ENCODE peak calls at places on chromosomes 16 and 17, in seven cellular contexts. D is SK-N-SH, V is suprapubic skin, U is hepatocyte, H is lower lobe of right lung, P is IMR-90, N is MM.1S. L is an unnamed sample. For H3K27me3 and H3K4me1, the result is how much of the 10 kb centered on the place peaks cover.

GRCh38 chr16:1773703-1774455 is 945 bp upstream of the MRPS34 start:
- DNase-seq in D (no peak), V (no peak), U (no peak), H (no peak), P (peak), N (no peak), L (no peak)

GRCh38 chr17:77873518-77874302 is 84.8 kb upstream of the TNRC6C start:
- DNase-seq in D (peak), V (no peak), U (no peak), H (peak), P (no peak), N (no peak), L (no peak)

GRCh38 chr17:49959183-49959935 is 9.6 kb upstream of the DLX4 start:
- DNase-seq in D (no peak), V (no peak), U (no peak), H (no peak), P (peak), N (no peak), L (no peak)

GRCh38 chr16:87721622-87722565 is 43.9 kb downstream of the KLHDC4 start:
- DNase-seq in D (no peak), V (no peak), U (no peak), H (no peak), P (no peak), N (no peak), L (no peak)

GRCh38 chr16:84471316-84471715 is 33.1 kb downstream of the MEAK7 start:
- DNase-seq in D (no peak), V (no peak), U (no peak), H (no peak), P (no peak), N (no peak), L (no peak)

GRCh38 chr17:49602783-49603182 is 27.1 kb downstream of the NXPH3 start:
- DNase-seq in D (no peak), V (no peak), U (no peak), H (no peak), P (no peak), N (no peak), L (no peak)

GRCh38 chr16:66223176-66223780 is 143.2 kb upstream of the CDH5 start:
- DNase-seq in D (no peak), V (no peak), U (no peak), H (no peak), P (peak), N (no peak), L (peak)

GRCh38 chr17:4854181-4854681 is 21.1 kb downstream of the MINK1 start:
- DNase-seq in D (no peak), V (no peak), U (peak), H (no peak), P (peak), N (no peak), L (no peak)

GRCh38 chr16:56107944-56108583 is 83.2 kb upstream of the GNAO1 start:
- DNase-seq in D (no peak), V (no peak), U (no peak), H (no peak), P (no peak), N (no peak), L (no peak)

GRCh38 chr17:601462-602303 is 113.0 kb downstream of the VPS53 start:
- DNase-seq in D (peak), V (no peak), U (peak), H (no peak), P (peak), N (no peak), L (peak)

GRCh38 chr17:29846298-29846697 is 83.7 kb downstream of the SSH2 start:
- DNase-seq in D (no peak), V (no peak), U (no peak), H (no peak), P (peak), N (no peak), L (no peak)

GRCh38 chr16:50644730-50645129 is 36.4 kb downstream of the SNX20 start:
- DNase-seq in D (peak), V (no peak), U (peak), H (no peak), P (no peak), N (peak), L (no peak)

GRCh38 chr17:5762191-5762590 is 177.9 kb upstream of the NLRP1 start:
- DNase-seq in D (no peak), V (no peak), U (no peak), H (no peak), P (peak), N (no peak), L (no peak)

GRCh38 chr17:76553163-76553908 is 13.5 kb downstream of the PRCD start:
- DNase-seq in D (peak), V (no peak), U (no peak), H (no peak), P (no peak), N (no peak), L (no peak)

GRCh38 chr16:25855818-25856217 is 164.1 kb downstream of the HS3ST4 start:
- DNase-seq in D (no peak), V (no peak), U (no peak), H (no peak), P (no peak), N (no peak), L (no peak)

GRCh38 chr17:31309525-31309924 is 4.3 kb downstream of the EVI2B start:
- DNase-seq in D (no peak), V (no peak), U (no peak), H (no peak), P (no peak), N (peak), L (no peak)

GRCh38 chr16:75025766-75026165 is 26.9 kb downstream of the ZNRF1 start:
- DNase-seq in D (peak), V (no peak), U (no peak), H (no peak), P (peak), N (no peak), L (no peak)

GRCh38 chr16:81882559-81882958 is 103.5 kb downstream of the PLCG2 start:
- DNase-seq in D (no peak), V (no peak), U (no peak), H (no peak), P (no peak), N (no peak), L (no peak)

GRCh38 chr17:41957058-41957868 is 9.3 kb upstream of the CNP start:
- DNase-seq in D (no peak), V (no peak), U (no peak), H (no peak), P (peak), N (no peak), L (no peak)

GRCh38 chr16:85072947-85073346 is 39.3 kb downstream of the CIBAR2 start:
- DNase-seq in D (no peak), V (no peak), U (no peak), H (no peak), P (peak), N (no peak), L (peak)

GRCh38 chr17:19305761-19306159 is 56.8 kb downstream of the B9D1 start:
- DNase-seq in D (no peak), V (no peak), U (no peak), H (no peak), P (no peak), N (peak), L (no peak)

GRCh38 chr17:82283208-82283749 is 9.8 kb upstream of the CSNK1D start:
- DNase-seq in D (peak), V (no peak), U (no peak), H (no peak), P (peak), N (no peak), L (peak)

GRCh38 chr17:37083461-37083860 is 134.7 kb downstream of the AATF start:
- DNase-seq in D (no peak), V (no peak), U (no peak), H (no peak), P (no peak), N (no peak), L (peak)

GRCh38 chr17:48541036-48541573 is 3.8 kb downstream of the HOXB2 start:
- DNase-seq in D (no peak), V (no peak), U (no peak), H (no peak), P (peak), N (no peak), L (no peak)
- H3K27me3 ChIP-seq in D (half or more), V (under half), U (half or more), H (half or more), P (under half), N (under half), L (under half)

GRCh38 chr17:68182016-68182315 is 65.9 kb upstream of the AMZ2 start:
- DNase-seq in D (no peak), V (no peak), U (no peak), H (no peak), P (no peak), N (no peak), L (peak)

GRCh38 chr17:68182940-68183551 is 64.8 kb upstream of the AMZ2 start:
- DNase-seq in D (no peak), V (no peak), U (no peak), H (no peak), P (no peak), N (no peak), L (no peak)

GRCh38 chr17:68190495-68190894 is 57.3 kb upstream of the AMZ2 start:
- DNase-seq in D (no peak), V (no peak), U (no peak), H (no peak), P (no peak), N (no peak), L (no peak)

GRCh38 chr17:68184141-68184571 is 63.7 kb upstream of the AMZ2 start:
- DNase-seq in D (no peak), V (no peak), U (no peak), H (no peak), P (no peak), N (no peak), L (no peak)

DNA sequence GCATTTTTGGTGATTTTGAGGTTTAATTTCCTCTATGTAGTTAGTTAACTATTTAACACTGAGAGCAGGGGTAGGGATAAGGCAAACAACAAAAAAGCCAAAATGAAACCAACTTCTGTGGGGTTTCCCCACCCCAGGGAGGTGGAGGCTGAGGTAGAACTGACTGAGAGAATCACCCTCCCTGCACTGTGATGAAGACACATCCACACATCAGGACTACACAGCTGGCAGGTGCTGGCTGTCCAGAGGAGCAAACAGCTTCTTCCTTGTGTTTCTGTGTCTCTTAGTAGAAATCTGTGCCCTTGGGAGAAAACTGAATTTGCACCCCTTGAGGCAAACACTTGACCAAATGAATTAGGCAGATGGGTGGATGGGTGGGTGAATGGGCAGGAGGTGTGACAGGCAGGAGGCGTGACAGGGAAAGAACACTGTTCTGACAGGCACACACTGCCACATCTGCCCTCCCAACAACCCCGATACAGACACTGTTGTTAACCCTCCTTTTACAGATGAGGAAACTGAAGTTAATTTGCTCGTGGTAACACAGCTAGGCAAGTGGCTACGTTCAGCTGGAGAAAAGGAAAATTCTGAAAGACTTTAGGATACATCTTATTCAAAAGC is 62.9 kb upstream of the AMZ2 start:
- DNase-seq in D (no peak), V (no peak), U (no peak), H (no peak), P (no peak), N (peak), L (no peak)
- H3K4me3 ChIP-seq in D (no peak), V (no peak), U (no peak), H (no peak), P (no peak), N (no peak), L (no peak)

DNA sequence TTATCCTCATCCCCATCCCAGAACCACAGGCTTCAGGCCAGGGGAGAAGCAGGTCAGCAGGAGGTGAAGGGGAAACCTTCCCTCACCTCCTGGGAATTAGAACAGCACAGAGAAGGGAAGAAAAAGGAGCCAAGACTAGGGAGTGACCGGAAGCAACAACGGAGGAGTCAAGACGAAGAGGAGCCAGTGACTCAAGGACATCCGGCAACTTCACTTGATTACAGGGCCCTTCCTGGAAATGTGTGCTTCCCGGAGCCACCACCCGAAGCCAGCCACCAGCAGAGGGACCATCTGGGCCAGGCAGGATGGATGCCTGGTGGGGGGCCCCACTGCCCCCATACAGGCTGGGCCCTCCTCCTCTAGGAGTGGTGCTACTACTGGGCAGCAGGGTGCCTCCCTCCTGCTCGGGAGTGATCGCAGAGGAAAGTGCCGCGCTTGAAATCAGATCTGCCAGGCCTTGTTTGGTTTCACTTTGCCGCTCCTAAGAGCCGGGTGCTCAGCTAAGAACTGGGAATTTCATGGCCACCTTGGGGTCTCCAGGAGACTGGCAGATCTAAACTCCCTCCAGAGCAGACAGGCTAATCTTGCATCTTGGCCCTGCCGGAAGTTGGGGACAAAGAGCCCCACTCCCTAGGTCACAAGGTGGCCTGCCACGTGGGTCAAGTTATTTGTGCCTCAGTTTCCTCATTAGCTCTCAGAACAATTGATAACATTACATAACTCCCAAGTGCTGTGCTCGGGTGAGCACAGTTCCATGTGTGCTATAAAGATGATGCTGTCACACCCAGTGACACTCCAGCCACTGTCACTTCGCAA is 6.6 kb downstream of the CDC42EP4 start:
- DNase-seq in D (no peak), V (peak), U (peak), H (peak), P (peak), N (no peak), L (peak)
- H3K4me1 ChIP-seq in D (half or more), V (half or more), U (half or more), H (half or more), P (under half), N (under half), L (under half)

DNA sequence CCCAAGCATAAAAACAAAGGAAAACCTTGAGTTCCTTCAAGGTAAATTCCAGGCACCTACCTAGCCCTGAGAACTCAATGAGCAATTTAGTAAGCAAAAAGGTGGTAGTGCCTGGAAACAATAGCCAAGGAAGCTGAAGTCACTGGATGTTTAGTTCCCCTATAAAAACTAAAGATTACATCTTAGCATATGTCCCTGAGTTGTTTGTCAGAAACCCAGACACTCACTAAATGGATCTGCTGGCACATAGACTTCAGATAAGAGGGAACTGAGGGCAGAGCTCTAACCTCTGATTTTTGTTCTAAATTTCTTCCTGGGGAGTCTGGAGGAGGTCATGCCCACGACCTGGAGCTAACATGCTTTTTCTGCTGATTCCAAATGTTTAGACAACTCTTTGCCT is 532.8 kb upstream of the SALL1 start:
- DNase-seq in D (peak), V (no peak), U (no peak), H (no peak), P (no peak), N (no peak), L (no peak)
- H3K27me3 ChIP-seq in D (under half), V (under half), U (under half), H (under half), P (under half), N (under half), L (under half)

DNA sequence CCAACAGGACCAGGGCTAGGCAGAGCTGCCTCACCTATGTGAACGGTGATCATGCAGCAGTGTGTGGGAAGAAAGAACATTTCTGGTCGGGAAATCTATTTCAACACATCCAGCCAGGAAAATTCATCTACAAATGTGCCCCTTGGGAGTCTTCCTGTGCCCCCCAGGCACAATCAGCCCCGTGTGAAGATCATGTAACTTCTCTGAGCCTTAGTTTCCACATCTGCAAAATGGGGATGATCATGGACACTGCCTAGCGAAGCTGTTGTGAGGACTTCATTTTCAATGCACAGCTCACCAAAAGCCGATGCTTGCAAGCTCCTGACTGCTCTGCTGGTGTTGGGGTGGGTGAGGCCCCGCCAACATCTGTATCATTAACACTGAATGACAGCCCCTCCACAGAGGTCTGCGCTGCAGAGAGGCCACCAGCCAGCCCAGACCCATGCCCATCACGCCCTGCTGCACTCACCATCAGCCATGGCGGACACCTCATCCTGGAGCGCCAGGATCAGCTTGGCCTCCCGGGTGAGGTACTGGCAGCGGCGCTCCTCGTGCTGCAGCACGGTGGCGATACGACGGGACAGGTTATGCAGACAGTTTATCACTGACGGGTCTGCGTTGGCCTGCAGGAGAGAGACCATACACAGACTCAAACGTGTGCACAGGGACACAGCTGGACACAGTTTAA is 26.2 kb downstream of the NPRL3 start:
- DNase-seq in D (no peak), V (no peak), U (no peak), H (no peak), P (no peak), N (no peak), L (no peak)
- H3K4me3 ChIP-seq in D (no peak), V (no peak), U (no peak), H (no peak), P (no peak), N (no peak), L (no peak)

L was measured in SJCRH30.